ENCODE peak calls at places on chromosomes 6 and 20, in ten cellular contexts. W is fibroblast of lung, Q is T1000, H is T-helper 2 cell, T is GM12865, A is HTR-8/SVneo, G is EH, Z is right atrium auricular region, U is T-helper 1 cell, D is COLO829. F is an unnamed sample.

GRCh38 chr20:10167025-10167424 is 51.6 kb upstream of the SNAP25 start:
- DNase-seq in W (no peak), Q (no peak), H (no peak), T (no peak), A (no peak), G (no peak), Z (no peak), U (no peak), D (no peak), F (no peak)

GRCh38 chr6:162636167-162636566 is 91.4 kb downstream of the PRKN start:
- DNase-seq in W (no peak), Q (no peak), H (no peak), T (no peak), A (no peak), G (no peak), Z (no peak), U (no peak), D (no peak), F (no peak)

GRCh38 chr6:41160933-41161332 is 2.0 kb downstream of the TREM2 start:
- DNase-seq in W (no peak), Q (no peak), H (no peak), T (no peak), A (no peak), G (no peak), Z (no peak), U (no peak), D (no peak), F (no peak)

GRCh38 chr6:291697-292505 is at the start of gene DUSP22:
- DNase-seq in W (peak), Q (no peak), H (peak), T (peak), A (peak), G (peak), Z (peak), U (peak), D (peak), F (peak)

GRCh38 chr6:70394518-70395300 is 18.6 kb upstream of the FAM135A start:
- DNase-seq in W (no peak), Q (no peak), H (no peak), T (no peak), A (no peak), G (no peak), Z (no peak), U (no peak), D (no peak), F (no peak)

GRCh38 chr6:170493354-170493753 is 59.8 kb downstream of the PSMB1 start:
- DNase-seq in W (no peak), Q (no peak), H (no peak), T (no peak), A (no peak), G (no peak), Z (no peak), U (no peak), D (no peak), F (no peak)

GRCh38 chr6:140040391-140040790 is 665.9 kb upstream of the CITED2 start:
- DNase-seq in W (peak), Q (no peak), H (no peak), T (peak), A (no peak), G (no peak), Z (no peak), U (no peak), D (no peak), F (no peak)

GRCh38 chr6:37130704-37131103 is 39.2 kb upstream of the PIM1 start:
- DNase-seq in W (peak), Q (no peak), H (no peak), T (no peak), A (no peak), G (peak), Z (peak), U (no peak), D (no peak), F (peak)

GRCh38 chr6:169527306-169527705 is 174.5 kb downstream of the WDR27 start:
- DNase-seq in W (peak), Q (no peak), H (no peak), T (no peak), A (no peak), G (peak), Z (no peak), U (no peak), D (no peak), F (no peak)

GRCh38 chr6:138535728-138536454 is 36.6 kb upstream of the NHSL1 start:
- DNase-seq in W (no peak), Q (no peak), H (no peak), T (no peak), A (no peak), G (no peak), Z (no peak), U (no peak), D (no peak), F (no peak)

F was measured in Right ventricle myocardium inferior.